ENCODE peak calls at places on chromosomes 11 and 22, in seven cellular contexts. One of them, this sample, is unnamed.

GRCh38 chr11:130047141-130047540 is 22.6 kb upstream of the APLP2 start:
- DNase-seq in left ventricle myocardium inferior: no peak
- DNase-seq in fibroblast of the aortic adventitia: no peak
- DNase-seq in AG04450: no peak
- DNase-seq in Peyer's patch: no peak
- DNase-seq in suprapubic skin: no peak
- DNase-seq in stomach: no peak
- DNase-seq in this sample: no peak

GRCh38 chr11:101442171-101442570 is 141.6 kb downstream of the TRPC6 start:
- DNase-seq in left ventricle myocardium inferior: no peak
- DNase-seq in fibroblast of the aortic adventitia: peak; percentile 20
- DNase-seq in AG04450: no peak
- DNase-seq in Peyer's patch: no peak
- DNase-seq in suprapubic skin: no peak
- DNase-seq in stomach: no peak
- DNase-seq in this sample: no peak

GRCh38 chr22:44181912-44182590 is 1.3 kb downstream of the PARVG start:
- DNase-seq in left ventricle myocardium inferior: no peak
- DNase-seq in fibroblast of the aortic adventitia: no peak
- DNase-seq in AG04450: no peak
- DNase-seq in Peyer's patch: no peak
- DNase-seq in suprapubic skin: no peak
- DNase-seq in stomach: no peak
- DNase-seq in this sample: no peak

GRCh38 chr11:64125676-64126075 is 40.2 kb downstream of the MACROD1 start:
- DNase-seq in left ventricle myocardium inferior: no peak
- DNase-seq in fibroblast of the aortic adventitia: no peak
- DNase-seq in AG04450: no peak
- DNase-seq in Peyer's patch: no peak
- DNase-seq in suprapubic skin: no peak
- DNase-seq in stomach: no peak
- DNase-seq in this sample: no peak

GRCh38 chr11:78208257-78209165 is 19.8 kb downstream of the USP35 start:
- DNase-seq in left ventricle myocardium inferior: peak; percentile 10
- DNase-seq in fibroblast of the aortic adventitia: no peak
- DNase-seq in AG04450: no peak
- DNase-seq in Peyer's patch: peak; percentile 29
- DNase-seq in suprapubic skin: no peak
- DNase-seq in stomach: no peak
- DNase-seq in this sample: no peak

GRCh38 chr11:121575250-121575962 is 122.6 kb upstream of the SORL1-AS1 start:
- DNase-seq in left ventricle myocardium inferior: peak; percentile 58
- DNase-seq in fibroblast of the aortic adventitia: no peak
- DNase-seq in AG04450: peak; percentile 29
- DNase-seq in Peyer's patch: peak; percentile 71
- DNase-seq in suprapubic skin: no peak
- DNase-seq in stomach: peak; percentile 32
- DNase-seq in this sample: no peak

GRCh38 chr11:115157247-115157646 is 347.0 kb downstream of the CADM1 start:
- DNase-seq in left ventricle myocardium inferior: no peak
- DNase-seq in fibroblast of the aortic adventitia: no peak
- DNase-seq in AG04450: no peak
- DNase-seq in Peyer's patch: no peak
- DNase-seq in suprapubic skin: no peak
- DNase-seq in stomach: no peak
- DNase-seq in this sample: no peak

GRCh38 chr22:43273902-43274484 is 69.2 kb downstream of the SCUBE1 start:
- DNase-seq in left ventricle myocardium inferior: no peak
- DNase-seq in fibroblast of the aortic adventitia: peak; percentile 65
- DNase-seq in AG04450: no peak
- DNase-seq in Peyer's patch: peak; percentile 62
- DNase-seq in suprapubic skin: no peak
- DNase-seq in stomach: peak; percentile 47
- DNase-seq in this sample: peak; percentile 69

DNA sequence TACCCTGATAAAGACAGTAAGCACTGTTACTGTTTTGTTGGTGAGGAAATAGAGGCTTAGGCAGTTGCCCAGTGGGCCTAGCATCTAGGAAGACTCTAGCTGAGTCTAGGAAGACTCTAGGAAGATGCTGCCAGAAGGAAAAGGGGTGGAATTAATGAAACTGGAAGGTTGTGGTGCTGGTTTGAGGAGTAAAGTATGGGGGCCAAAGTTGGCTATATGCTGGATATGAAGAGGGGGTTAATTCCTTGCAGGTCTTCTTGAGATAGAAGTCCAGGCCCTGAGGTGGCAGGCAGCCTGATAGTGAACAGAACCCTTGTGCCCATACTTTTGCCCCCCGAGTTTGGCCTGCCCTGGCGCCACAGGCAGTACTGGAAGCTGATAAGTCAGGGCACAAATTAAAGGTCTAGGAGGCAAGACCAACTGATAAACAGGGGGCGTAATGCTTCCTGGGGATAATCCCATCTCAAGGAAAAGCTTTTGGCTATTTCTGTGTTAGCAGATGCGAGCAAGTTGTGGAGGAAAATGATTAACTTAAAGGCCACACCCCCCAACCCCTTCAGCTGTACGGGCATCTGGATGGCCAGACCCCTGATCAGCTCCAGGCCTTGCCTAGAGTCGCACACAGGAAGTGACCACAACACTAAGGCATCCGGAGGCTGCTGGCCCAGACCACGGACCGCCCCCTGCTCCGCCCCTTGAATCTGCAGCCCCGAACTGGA is 3.1 kb downstream of the ILK start:
- DNase-seq in left ventricle myocardium inferior: peak; percentile 95
- DNase-seq in fibroblast of the aortic adventitia: peak; percentile 91
- DNase-seq in AG04450: peak; percentile 90
- DNase-seq in Peyer's patch: peak; percentile 94
- DNase-seq in suprapubic skin: peak; percentile 94
- DNase-seq in stomach: peak; percentile 84
- DNase-seq in this sample: peak; percentile 65
- H3K4me3 ChIP-seq in left ventricle myocardium inferior: peak overlapping the region; percentile 90
- H3K4me3 ChIP-seq in fibroblast of the aortic adventitia: peak overlapping the region; percentile 48
- H3K4me3 ChIP-seq in AG04450: peak overlapping the region; percentile 48
- H3K4me3 ChIP-seq in Peyer's patch: no peak overlapping the region
- H3K4me3 ChIP-seq in suprapubic skin: peak overlapping the region; percentile 54
- H3K4me3 ChIP-seq in stomach: peak overlapping the region; percentile 73
- H3K4me3 ChIP-seq in this sample: no peak overlapping the region

DNA sequence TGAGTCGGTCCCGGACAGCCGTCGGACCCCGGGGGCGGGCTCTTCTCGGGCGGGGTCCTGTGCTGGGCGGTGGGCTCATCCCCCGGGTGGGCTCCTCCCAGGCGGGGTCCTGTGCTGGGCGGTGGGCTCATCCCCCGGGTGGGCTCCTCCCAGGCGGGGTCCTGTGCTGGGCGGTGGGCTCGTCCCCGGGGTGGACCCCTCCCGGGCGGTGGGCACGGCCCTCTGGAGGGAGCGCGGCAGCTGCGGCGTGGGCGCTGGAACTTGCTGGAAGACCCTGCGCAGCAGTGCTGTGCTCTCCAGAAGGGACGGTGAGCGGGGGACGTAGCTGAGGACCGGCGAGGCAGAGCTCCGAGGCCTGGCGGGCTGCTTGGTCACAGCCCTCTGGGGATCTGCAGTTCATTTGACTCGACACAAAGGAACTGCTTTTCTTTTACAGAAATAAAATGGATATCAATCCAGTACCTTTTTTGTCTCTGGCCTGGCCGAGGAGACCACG is 602 bp downstream of the JAM3 start:
- DNase-seq in left ventricle myocardium inferior: no peak
- DNase-seq in fibroblast of the aortic adventitia: no peak
- DNase-seq in AG04450: no peak
- DNase-seq in Peyer's patch: peak; percentile 46
- DNase-seq in suprapubic skin: no peak
- DNase-seq in stomach: no peak
- DNase-seq in this sample: no peak
- H3K4me3 ChIP-seq in left ventricle myocardium inferior: peak overlapping the region; percentile 81
- H3K4me3 ChIP-seq in fibroblast of the aortic adventitia: peak overlapping the region; percentile 91
- H3K4me3 ChIP-seq in AG04450: peak overlapping the region; percentile 86
- H3K4me3 ChIP-seq in Peyer's patch: peak overlapping the region; percentile 76
- H3K4me3 ChIP-seq in suprapubic skin: peak overlapping the region; percentile 69
- H3K4me3 ChIP-seq in stomach: peak overlapping the region; percentile 63
- H3K4me3 ChIP-seq in this sample: peak overlapping the region; percentile 63

GRCh38 chr11:6745465-6746015 is 26.2 kb downstream of the OR2AG2 start:
- DNase-seq in left ventricle myocardium inferior: no peak
- DNase-seq in fibroblast of the aortic adventitia: no peak
- DNase-seq in AG04450: no peak
- DNase-seq in Peyer's patch: no peak
- DNase-seq in suprapubic skin: no peak
- DNase-seq in stomach: no peak
- DNase-seq in this sample: peak; percentile 32
- H3K4me3 ChIP-seq in left ventricle myocardium inferior: peak overlapping the region; percentile 60
- H3K4me3 ChIP-seq in fibroblast of the aortic adventitia: no peak overlapping the region
- H3K4me3 ChIP-seq in AG04450: no peak overlapping the region
- H3K4me3 ChIP-seq in Peyer's patch: peak overlapping the region; percentile 29
- H3K4me3 ChIP-seq in suprapubic skin: peak overlapping the region; percentile 10
- H3K4me3 ChIP-seq in stomach: peak overlapping the region; percentile 25
- H3K4me3 ChIP-seq in this sample: peak overlapping the region; percentile 42

DNA sequence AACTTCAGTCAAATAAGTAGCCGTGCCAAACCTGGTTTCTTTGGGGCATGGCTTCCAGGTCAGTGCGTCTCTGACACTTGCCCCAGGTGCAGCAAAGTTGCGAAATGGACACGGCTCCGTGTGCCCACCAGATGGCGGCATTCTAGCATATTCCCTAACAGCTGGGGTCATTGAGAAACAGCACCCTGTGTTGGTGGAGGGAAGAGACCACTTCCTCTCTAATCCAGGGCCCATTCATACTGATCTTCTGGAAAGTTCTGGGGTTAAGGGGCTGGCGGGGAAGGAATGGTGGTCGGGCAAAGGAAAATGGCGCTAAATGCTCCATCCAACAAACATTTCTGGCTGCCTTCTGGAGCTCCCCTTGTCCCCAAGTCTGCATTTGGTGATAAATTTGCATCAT is 141.2 kb upstream of the TIMP3 start:
- DNase-seq in left ventricle myocardium inferior: peak; percentile 70
- DNase-seq in fibroblast of the aortic adventitia: peak; percentile 78
- DNase-seq in AG04450: no peak
- DNase-seq in Peyer's patch: peak; percentile 83
- DNase-seq in suprapubic skin: no peak
- DNase-seq in stomach: peak; percentile 70
- DNase-seq in this sample: peak; percentile 70
- H3K4me3 ChIP-seq in left ventricle myocardium inferior: no peak overlapping the region
- H3K4me3 ChIP-seq in fibroblast of the aortic adventitia: no peak overlapping the region
- H3K4me3 ChIP-seq in AG04450: no peak overlapping the region
- H3K4me3 ChIP-seq in Peyer's patch: no peak overlapping the region
- H3K4me3 ChIP-seq in suprapubic skin: no peak overlapping the region
- H3K4me3 ChIP-seq in stomach: no peak overlapping the region
- H3K4me3 ChIP-seq in this sample: no peak overlapping the region

This sample was measured in small intestine.